ENCODE peak calls at places on chromosomes 2 and 18, in six cellular contexts. H is AG04449, G is choroid plexus epithelial cell, I is vagina, E is PC-3, O is fibroblast of villous mesenchyme. S is an unnamed sample.

GRCh38 chr2:9311488-9311887 is 104.9 kb downstream of the ASAP2 start:
- DNase-seq in I (no peak), E (peak; percentile 81), H (peak; percentile 80), G (peak; percentile 91), O (peak; percentile 85), S (peak; percentile 88)

GRCh38 chr18:55934801-55935200 is 346.8 kb upstream of the TCF4 start:
- DNase-seq in H (no peak), I (no peak), E (no peak), G (no peak), O (no peak), S (no peak)

GRCh38 chr18:60113396-60113795 is 213.6 kb downstream of the PMAIP1 start:
- DNase-seq in O (no peak), G (no peak), E (no peak), H (no peak), I (no peak), S (no peak)

GRCh38 chr18:13577091-13577697 is 149.2 kb downstream of the FAM210A start:
- DNase-seq in G (peak; percentile 49), E (peak; percentile 22), H (peak; percentile 3), O (peak; percentile 29), I (no peak), S (peak; percentile 71)

GRCh38 chr18:80171190-80171872 is 62.3 kb downstream of the ADNP2 start:
- DNase-seq in O (peak; percentile 64), H (peak; percentile 16), I (no peak), G (peak; percentile 58), E (peak; percentile 29), S (peak; percentile 68)

GRCh38 chr2:108365656-108366055 is 12.1 kb upstream of the SULT1C4 start:
- DNase-seq in E (no peak), O (peak; percentile 61), I (no peak), G (no peak), H (no peak), S (no peak)

GRCh38 chr18:13378150-13378549 is 159.6 kb downstream of the LDLRAD4 start:
- DNase-seq in H (no peak), G (no peak), E (no peak), O (no peak), I (peak; percentile 74), S (no peak)

GRCh38 chr2:1162768-1163584 is 212.3 kb downstream of the SNTG2 start:
- DNase-seq in H (no peak), O (no peak), G (peak; percentile 42), E (peak; percentile 2), I (peak; percentile 58), S (no peak)

GRCh38 chr2:156396126-156396525 is 40.1 kb upstream of the GPD2 start:
- DNase-seq in I (no peak), E (no peak), G (no peak), O (no peak), H (no peak), S (no peak)

GRCh38 chr18:79533146-79533545 is 137.4 kb downstream of the NFATC1 start:
- DNase-seq in E (no peak), G (no peak), H (no peak), I (no peak), O (no peak), S (no peak)

GRCh38 chr2:29562896-29563295 is 358.5 kb downstream of the ALK start:
- DNase-seq in E (no peak), H (no peak), I (peak; percentile 13), O (no peak), G (peak; percentile 44), S (no peak)

GRCh38 chr2:108390340-108390739 is 12.6 kb downstream of the SULT1C4 start:
- DNase-seq in G (no peak), E (no peak), I (no peak), O (no peak), H (no peak), S (no peak)

GRCh38 chr2:85577063-85577385 is 362 bp upstream of the VAMP8 start:
- DNase-seq in G (no peak), E (no peak), O (no peak), I (no peak), H (no peak), S (no peak)
- H3K4me3 ChIP-seq in G (no peak overlapping the region), E (peak overlapping the region; percentile 73), O (no peak overlapping the region), I (no peak overlapping the region), H (no peak overlapping the region), S (no peak overlapping the region)

DNA sequence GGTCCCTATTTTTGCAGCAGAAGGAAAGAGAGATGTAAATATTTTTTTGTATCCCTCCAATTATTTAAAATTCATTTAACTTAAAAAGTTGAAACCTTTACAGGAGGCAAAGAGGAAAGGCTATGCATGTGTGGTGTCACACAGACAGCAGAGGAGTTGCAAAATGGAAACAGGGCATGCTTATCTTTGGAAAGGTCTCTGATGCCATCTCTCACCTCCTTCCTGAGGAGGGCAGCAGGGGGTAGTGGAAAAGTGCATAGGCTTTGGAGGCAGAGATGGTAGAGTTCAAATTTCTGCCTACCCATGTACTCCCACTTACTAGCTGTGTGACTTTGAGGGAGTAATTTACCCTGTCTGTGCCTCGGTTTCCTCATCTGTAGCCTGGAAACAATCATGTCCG is 99.6 kb upstream of the MCFD2 start:
- DNase-seq in H (no peak), O (peak; percentile 14), I (no peak), G (no peak), E (peak; percentile 19), S (no peak)
- TF ChIP-seq CTCF in H (peak; percentile 8), O (peak; percentile 9), I (no peak), G (no peak), E (peak; percentile 49), S (peak; percentile 30)

DNA sequence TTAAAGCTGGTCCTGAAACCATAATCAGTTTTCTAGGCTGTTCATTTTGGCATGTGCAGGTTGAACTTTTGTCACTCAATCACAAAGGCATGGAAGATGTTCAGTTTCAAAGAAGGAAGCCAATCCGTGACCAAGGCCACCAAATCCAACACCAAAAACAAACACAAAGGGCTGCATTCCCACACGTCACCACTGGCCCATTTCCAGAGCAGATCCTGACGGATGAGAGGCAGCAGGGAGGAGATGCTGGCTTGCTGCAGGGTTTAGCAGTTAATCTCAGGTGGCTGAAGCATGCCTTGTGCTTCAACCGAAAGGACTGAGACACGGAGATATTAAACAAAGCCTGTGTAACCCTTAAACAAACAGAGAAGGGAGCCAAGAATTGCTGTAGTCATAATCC is 191.9 kb upstream of the CTAGE1 start:
- DNase-seq in I (no peak), E (peak; percentile 61), G (peak; percentile 48), O (no peak), H (no peak), S (peak; percentile 9)
- H3K4me3 ChIP-seq in I (no peak overlapping the region), E (no peak overlapping the region), G (no peak overlapping the region), O (no peak overlapping the region), H (no peak overlapping the region), S (no peak overlapping the region)

DNA sequence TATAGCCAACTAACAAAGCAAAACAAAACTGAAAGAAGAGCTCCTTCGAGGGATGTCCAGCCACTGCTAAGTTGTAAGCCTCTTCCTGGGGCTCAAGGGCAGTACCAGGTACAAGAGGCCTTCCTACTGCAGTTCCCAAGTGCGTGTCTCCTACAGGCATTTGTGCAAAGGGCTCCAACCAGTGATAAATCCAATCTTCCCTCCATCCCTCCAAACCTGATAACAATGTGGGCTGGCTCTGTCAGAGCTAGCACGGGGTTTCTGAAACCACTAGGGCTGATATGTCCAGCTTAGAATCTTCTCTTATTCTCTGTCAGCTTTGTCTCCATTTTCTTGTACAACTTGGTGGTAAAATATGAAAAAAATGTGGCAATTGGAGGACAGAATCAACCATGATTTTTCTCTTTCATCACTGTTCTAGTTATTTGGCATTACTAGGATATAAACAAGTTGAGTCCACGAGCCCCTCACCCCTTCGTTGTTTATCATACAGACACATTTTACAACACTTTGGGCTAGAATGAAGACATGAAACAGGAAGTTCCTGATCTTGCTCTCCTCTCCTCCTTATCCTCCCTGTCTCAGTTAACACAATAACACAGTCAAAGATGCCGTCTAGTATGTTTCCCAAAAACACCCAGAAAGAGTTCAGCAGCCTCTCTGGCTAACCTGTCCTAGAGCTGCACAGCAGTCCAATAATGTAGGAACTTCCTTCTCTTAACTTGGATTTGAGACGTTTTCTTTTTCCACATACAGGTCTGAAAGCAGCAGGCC is 35.4 kb upstream of the WIPF1 start:
- DNase-seq in H (no peak), I (no peak), G (peak; percentile 58), E (no peak), O (peak; percentile 70), S (peak; percentile 51)
- TF ChIP-seq CTCF in H (no peak), I (no peak), G (no peak), E (no peak), O (no peak), S (peak; percentile 6)

GRCh38 chr2:25273985-25274550 is 67.7 kb downstream of the DNMT3A start:
- DNase-seq in H (no peak), O (no peak), I (no peak), E (no peak), G (no peak), S (no peak)

GRCh38 chr2:25274868-25275574 is 66.7 kb downstream of the DNMT3A start:
- DNase-seq in G (no peak), H (no peak), O (no peak), I (no peak), E (no peak), S (no peak)

GRCh38 chr2:25275575-25275965 is 66.2 kb downstream of the DNMT3A start:
- DNase-seq in H (no peak), O (no peak), G (no peak), I (no peak), E (no peak), S (no peak)

GRCh38 chr2:25279091-25279651 is 62.6 kb downstream of the DNMT3A start:
- DNase-seq in I (no peak), O (peak; percentile 18), E (no peak), H (no peak), G (no peak), S (peak; percentile 28)

GRCh38 chr2:25276569-25277465 is 64.9 kb downstream of the DNMT3A start:
- DNase-seq in I (no peak), E (no peak), G (peak; percentile 13), O (peak; percentile 13), H (no peak), S (no peak)
- H3K4me3 ChIP-seq in I (peak overlapping the region; percentile 45), E (no peak overlapping the region), G (no peak overlapping the region), O (peak overlapping the region; percentile 36), H (no peak overlapping the region), S (no peak overlapping the region)

DNA sequence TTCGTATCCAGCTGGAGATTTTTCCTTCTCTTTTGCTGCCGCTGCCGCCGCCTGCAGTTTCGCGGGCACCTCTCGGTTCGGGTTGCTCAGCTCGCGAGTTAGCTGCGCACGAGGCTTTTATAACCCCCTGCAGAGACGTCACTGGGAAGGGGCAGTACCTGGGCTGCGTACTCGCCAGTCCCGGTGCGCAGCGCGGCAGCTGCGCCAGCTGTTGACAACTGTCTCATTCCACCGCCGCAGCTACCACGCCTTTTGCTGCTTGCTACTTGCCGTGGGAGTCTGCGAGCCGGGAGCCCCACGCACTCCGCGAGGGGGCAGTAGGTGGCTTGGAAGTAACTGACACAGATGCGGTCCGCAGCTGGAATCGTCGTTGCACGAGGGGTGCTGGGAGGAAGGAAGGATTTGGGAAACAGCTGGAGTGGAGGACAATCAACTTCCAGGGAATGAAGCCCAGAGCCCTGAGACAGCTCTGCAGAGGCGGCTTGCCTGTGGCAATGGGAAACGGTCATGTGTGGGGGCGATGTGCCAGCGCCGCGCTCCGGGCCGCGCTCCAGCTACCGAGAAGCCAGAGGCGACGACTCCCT is at the start of gene TACR1:
- DNase-seq in H (no peak), O (peak; percentile 73), G (peak; percentile 64), E (peak; percentile 53), I (no peak), S (peak; percentile 73)
- TF ChIP-seq CTCF in H (peak; percentile 90), O (peak; percentile 77), G (peak; percentile 72), E (peak; percentile 74), I (peak; percentile 30), S (peak; percentile 76)

S was measured in AG10803.